ENCODE peak calls at places on chromosomes 1 and 21, in six cellular contexts. I, D, B, R, Q and P are unnamed samples.

GRCh38 chr1:29500041-29500440 is 263.7 kb downstream of the PTPRU start:
- DNase-seq in D (no peak), R (no peak), B (no peak), Q (no peak), I (no peak), P (no peak)

GRCh38 chr1:246733706-246734105 is 9.5 kb downstream of the SCCPDH start:
- DNase-seq in I (no peak), B (no peak), R (no peak), Q (no peak), D (no peak), P (no peak)

GRCh38 chr1:111930356-111930755 is 59.1 kb downstream of the KCND3 start:
- DNase-seq in B (no peak), I (no peak), Q (no peak), R (no peak), D (no peak), P (no peak)

GRCh38 chr1:220487297-220487820 is 40.6 kb upstream of the MARK1 start:
- DNase-seq in Q (no peak), R (no peak), D (peak; percentile 20), B (peak; percentile 20), I (peak; percentile 15), P (peak; percentile 42)

GRCh38 chr21:38159355-38159754 is 97.4 kb upstream of the KCNJ15 start:
- DNase-seq in I (peak; percentile 59), Q (peak; percentile 19), B (peak; percentile 83), R (peak; percentile 53), D (peak; percentile 84), P (peak; percentile 65)

GRCh38 chr1:43935711-43936427 is 2.3 kb downstream of the ARTN start:
- DNase-seq in B (no peak), I (no peak), R (no peak), D (no peak), Q (no peak), P (no peak)

GRCh38 chr1:225824522-225824921 is 14.6 kb downstream of the EPHX1 start:
- DNase-seq in I (no peak), R (no peak), D (no peak), Q (no peak), B (no peak), P (no peak)

GRCh38 chr1:97138515-97139032 is 417.0 kb downstream of the PTBP2 start:
- DNase-seq in I (no peak), D (no peak), R (no peak), Q (no peak), B (no peak), P (no peak)

GRCh38 chr1:151942882-151943281 is 33.6 kb upstream of the THEM4 start:
- DNase-seq in R (no peak), D (no peak), I (peak; percentile 54), Q (no peak), B (no peak), P (no peak)

GRCh38 chr1:63799324-63799723 is 25.5 kb downstream of the ROR1 start:
- DNase-seq in I (no peak), R (no peak), B (no peak), D (peak; percentile 38), Q (no peak), P (no peak)

GRCh38 chr1:32172621-32173245 is 6.7 kb upstream of the TXLNA start:
- DNase-seq in I (no peak), R (no peak), D (peak; percentile 35), Q (no peak), B (no peak), P (no peak)

GRCh38 chr1:226677121-226678020 is 61.7 kb downstream of the ITPKB start:
- DNase-seq in D (peak; percentile 87), Q (no peak), I (peak; percentile 20), B (no peak), R (no peak), P (no peak)

GRCh38 chr1:201395936-201396335 is 3.2 kb downstream of the LAD1 start:
- DNase-seq in Q (no peak), B (no peak), I (no peak), D (no peak), R (no peak), P (no peak)
- TF ChIP-seq BHLHE40 in Q (no peak), B (no peak), I (no peak), D (no peak), R (no peak), P (no peak)

DNA sequence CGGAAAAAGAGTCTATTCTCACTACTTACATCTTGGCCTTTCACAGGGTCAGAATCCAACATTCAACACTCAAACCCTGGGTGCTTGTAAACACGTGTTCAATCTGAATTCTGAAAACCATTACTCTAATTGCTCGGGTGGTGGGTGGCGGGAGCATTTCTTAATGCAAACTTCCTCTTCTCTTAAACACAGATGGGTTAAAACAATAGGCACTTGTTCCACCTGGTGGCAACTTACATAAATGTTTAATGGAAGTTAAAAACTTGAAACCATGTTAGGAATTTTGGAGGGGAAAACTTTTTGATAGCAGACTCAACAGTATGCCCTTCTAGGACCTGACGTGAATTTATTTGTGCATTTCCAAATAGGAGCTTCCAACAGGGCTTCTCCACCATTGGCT is 23.4 kb upstream of the TDRD10 start:
- DNase-seq in I (peak; percentile 45), D (peak; percentile 34), R (peak; percentile 52), Q (no peak), B (no peak), P (no peak)
- TF ChIP-seq BHLHE40 in I (no peak), D (no peak), R (no peak), Q (no peak), B (no peak), P (no peak)

DNA sequence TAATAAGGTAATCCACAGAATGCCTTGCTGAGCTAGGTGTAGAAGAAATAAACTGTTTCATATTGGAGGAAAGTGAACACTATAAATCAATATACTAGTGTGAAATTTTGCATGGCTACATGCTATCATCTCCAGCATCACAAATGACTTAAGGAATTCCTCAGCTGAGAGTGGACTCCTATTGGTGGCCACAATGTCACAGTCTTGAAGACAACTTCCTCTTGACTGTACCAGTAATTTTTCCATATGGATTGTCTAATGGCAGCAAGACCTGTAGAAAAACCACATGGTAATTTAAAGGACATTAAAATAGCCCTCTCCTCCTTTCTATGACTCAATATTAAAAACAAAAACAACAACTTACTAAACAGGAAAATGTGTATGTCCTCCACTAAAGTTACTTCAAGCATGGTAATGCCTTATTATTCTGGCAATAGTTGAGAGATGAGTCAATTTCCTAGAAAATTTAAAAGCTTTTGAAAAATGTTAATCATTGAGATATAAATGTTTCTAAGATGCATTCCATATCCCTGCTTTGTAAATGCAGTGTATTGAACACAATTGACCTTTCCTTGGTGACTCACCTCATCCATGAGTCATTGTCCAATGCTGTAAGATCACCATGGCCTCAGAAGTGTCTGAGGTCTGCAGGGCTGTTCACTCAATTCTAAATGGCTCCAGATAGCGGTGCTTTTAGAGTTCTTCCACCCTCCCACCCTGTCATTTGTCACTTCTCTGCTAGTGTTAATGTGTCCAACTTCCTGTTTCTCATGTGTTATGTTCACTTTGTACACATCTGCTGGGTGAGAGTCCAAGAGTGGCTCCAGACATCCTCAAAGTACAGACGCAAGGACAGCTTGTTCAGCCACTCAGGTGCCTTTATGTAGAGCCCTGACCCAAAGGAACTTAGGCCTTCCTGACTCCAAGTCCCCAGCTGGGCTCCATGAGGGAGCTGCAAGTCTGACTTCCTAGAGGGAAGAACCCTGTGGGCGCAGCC is 32.8 kb upstream of the DNASE2B start:
- DNase-seq in B (peak; percentile 68), I (peak; percentile 76), R (peak; percentile 44), Q (no peak), D (peak; percentile 99), P (no peak)
- TF ChIP-seq BHLHE40 in B (no peak), I (no peak), R (no peak), Q (no peak), D (peak; percentile 68), P (no peak)

DNA sequence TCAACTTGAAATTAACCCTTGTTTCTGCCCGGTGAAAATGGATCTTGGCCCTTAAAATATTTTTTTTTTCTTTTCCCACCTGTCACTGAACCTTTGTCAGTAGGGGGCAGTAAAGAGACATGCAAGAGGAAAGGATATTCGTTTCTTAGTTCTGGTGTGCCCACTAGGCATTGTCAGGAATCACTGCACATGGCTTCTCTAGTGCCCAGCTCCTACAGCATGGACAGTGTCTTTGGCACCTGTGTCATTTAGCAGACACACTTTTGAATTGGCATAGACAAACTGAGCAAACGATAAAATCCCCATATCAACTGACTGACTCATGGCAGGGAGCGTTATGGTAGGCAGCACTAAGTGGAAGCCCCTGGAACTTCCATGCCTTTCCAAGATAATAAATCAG is 1048.1 kb downstream of the BRINP3 start:
- DNase-seq in Q (no peak), I (peak; percentile 68), R (peak; percentile 53), B (peak; percentile 42), D (peak; percentile 52), P (peak; percentile 46)
- TF ChIP-seq BHLHE40 in Q (no peak), I (no peak), R (no peak), B (no peak), D (no peak), P (no peak)

GRCh38 chr1:68331117-68331865 is 99.0 kb upstream of the WLS start:
- DNase-seq in R (no peak), I (no peak), Q (no peak), B (no peak), D (peak; percentile 97), P (no peak)
- TF ChIP-seq BHLHE40 in R (no peak), I (no peak), Q (no peak), B (no peak), D (peak; percentile 31), P (no peak)

GRCh38 chr1:22281521-22282241 is 138.8 kb upstream of the WNT4 start:
- DNase-seq in R (no peak), B (no peak), D (no peak), Q (no peak), I (no peak), P (no peak)
- TF ChIP-seq BHLHE40 in R (no peak), B (no peak), D (no peak), Q (no peak), I (no peak), P (no peak)

GRCh38 chr1:101006553-101006952 is 19.0 kb downstream of the DPH5 start:
- DNase-seq in R (peak; percentile 32), B (no peak), Q (no peak), I (no peak), D (peak; percentile 64), P (no peak)
- TF ChIP-seq BHLHE40 in R (no peak), B (no peak), Q (no peak), I (no peak), D (no peak), P (no peak)

GRCh38 chr1:207814469-207814868 is 62.6 kb downstream of the CD46 start:
- DNase-seq in I (no peak), R (no peak), D (no peak), Q (no peak), B (no peak), P (no peak)

GRCh38 chr1:207813946-207814345 is 62.1 kb downstream of the CD46 start:
- DNase-seq in R (no peak), B (no peak), Q (no peak), I (no peak), D (no peak), P (no peak)

GRCh38 chr1:207812778-207813512 is 61.1 kb downstream of the CD46 start:
- DNase-seq in Q (no peak), R (no peak), B (no peak), D (no peak), I (no peak), P (no peak)

GRCh38 chr1:207811920-207812720 is 60.3 kb downstream of the CD46 start:
- DNase-seq in I (peak; percentile 60), R (peak; percentile 64), D (peak; percentile 32), Q (no peak), B (peak; percentile 78), P (peak; percentile 53)

DNA sequence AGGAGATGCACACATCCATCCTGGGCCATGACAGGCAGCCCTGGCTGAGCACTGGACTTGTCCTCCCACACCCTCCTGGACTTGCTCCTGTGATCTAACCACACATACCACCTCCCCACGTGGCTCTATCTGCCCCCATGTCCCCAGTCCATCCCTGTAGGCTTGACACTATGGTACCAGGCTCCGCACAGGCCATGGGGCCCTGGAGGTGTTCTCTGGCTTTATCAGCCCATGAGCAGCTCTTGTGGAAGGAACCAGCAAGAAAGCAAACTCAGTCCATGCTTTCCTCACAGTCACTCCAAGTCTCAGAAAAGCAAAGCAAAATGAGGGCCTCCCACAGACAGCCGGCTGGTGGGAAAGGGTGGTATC is 61.6 kb downstream of the CD46 start:
- DNase-seq in R (no peak), Q (no peak), I (no peak), D (no peak), B (peak; percentile 31), P (no peak)
- TF ChIP-seq BHLHE40 in R (no peak), Q (no peak), I (no peak), D (no peak), B (no peak), P (no peak)